ENCODE peak calls at places on chromosomes 7 and 10, in four cellular contexts. W is HepG2, E is K562, I is GM12878. H is an unnamed sample. For H3K4me1, the result is how much of the 10 kb centered on the place peaks cover.

GRCh38 chr10:29104661-29105369 is 184.1 kb upstream of the LYZL1 start:
- DNase-seq in W (peak), E (no peak), I (no peak), H (peak)

GRCh38 chr7:140506788-140507464 is 27.6 kb upstream of the MKRN1 start:
- DNase-seq in W (no peak), E (peak), I (no peak), H (peak)

GRCh38 chr10:74585231-74586087 is 240.9 kb upstream of the KAT6B start:
- DNase-seq in W (no peak), E (no peak), I (peak), H (no peak)

GRCh38 chr7:29764227-29764626 is 42.1 kb upstream of the WIPF3 start:
- DNase-seq in W (no peak), E (peak), I (no peak), H (no peak)

GRCh38 chr7:2681954-2682799 is 5.8 kb upstream of the AMZ1 start:
- DNase-seq in W (no peak), E (no peak), I (no peak), H (no peak)

GRCh38 chr10:72730462-72730861 is 38.5 kb downstream of the MCU start:
- DNase-seq in W (no peak), E (no peak), I (no peak), H (no peak)

GRCh38 chr10:60139798-60140566 is 233.6 kb upstream of the CCDC6 start:
- DNase-seq in W (no peak), E (no peak), I (no peak), H (no peak)

GRCh38 chr10:53071505-53072125 is 299.0 kb upstream of the MBL2 start:
- DNase-seq in W (no peak), E (no peak), I (no peak), H (no peak)

GRCh38 chr7:32890010-32890552 is 1.5 kb downstream of the KBTBD2 start:
- DNase-seq in W (peak), E (peak), I (no peak), H (peak)

GRCh38 chr7:149692557-149692982 is 80.8 kb downstream of the ZNF467 start:
- DNase-seq in W (no peak), E (no peak), I (no peak), H (no peak)

GRCh38 chr7:21355406-21355874 is 72.4 kb upstream of the SP4 start:
- DNase-seq in W (no peak), E (peak), I (peak), H (no peak)

GRCh38 chr7:64633401-64633800 is 32.5 kb upstream of the ZNF107 start:
- DNase-seq in W (no peak), E (no peak), I (no peak), H (no peak)

GRCh38 chr10:124128811-124129145 is 35.4 kb upstream of the CHST15 start:
- DNase-seq in W (no peak), E (no peak), I (no peak), H (no peak)

GRCh38 chr10:124131176-124131575 is 37.8 kb upstream of the CHST15 start:
- DNase-seq in W (no peak), E (no peak), I (no peak), H (no peak)

GRCh38 chr10:124127965-124128810 is 34.8 kb upstream of the CHST15 start:
- DNase-seq in W (no peak), E (no peak), I (no peak), H (no peak)

GRCh38 chr10:124130198-124130597 is 36.8 kb upstream of the CHST15 start:
- DNase-seq in W (no peak), E (no peak), I (no peak), H (no peak)

DNA sequence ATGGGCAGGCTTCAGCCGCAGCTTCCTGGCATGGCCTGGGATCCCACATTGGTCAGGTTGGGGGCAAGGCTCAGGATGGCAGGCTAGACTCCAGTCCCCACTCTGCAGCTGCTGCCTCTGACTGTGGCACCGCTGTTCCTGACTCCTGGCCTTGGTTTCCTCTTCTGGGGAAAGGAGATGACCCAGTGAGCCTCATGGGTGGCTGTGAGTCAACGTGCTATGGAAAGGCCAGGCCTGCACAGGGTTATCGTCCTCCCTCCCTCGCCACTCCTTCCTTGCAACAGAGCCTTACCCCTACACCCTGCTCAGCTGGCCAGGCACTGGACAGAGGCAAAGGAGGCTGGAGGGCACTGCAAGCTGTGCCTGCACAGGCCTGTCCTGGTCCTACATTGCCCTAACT is 36.1 kb upstream of the CHST15 start:
- DNase-seq in W (no peak), E (no peak), I (no peak), H (no peak)
- H3K4me1 ChIP-seq in W (under half), E (under half), I (under half), H (under half)

GRCh38 chr7:136693166-136694119 is 175.0 kb upstream of the CHRM2 start:
- DNase-seq in W (no peak), E (no peak), I (no peak), H (no peak)

GRCh38 chr7:136688601-136689000 is 179.9 kb upstream of the CHRM2 start:
- DNase-seq in W (no peak), E (no peak), I (no peak), H (no peak)

GRCh38 chr7:136687693-136688322 is 180.6 kb upstream of the CHRM2 start:
- DNase-seq in W (peak), E (peak), I (no peak), H (peak)

GRCh38 chr7:136692221-136692620 is 176.2 kb upstream of the CHRM2 start:
- DNase-seq in W (no peak), E (no peak), I (no peak), H (no peak)
- TF ChIP-seq HDAC2 in W (no peak), E (no peak), I (no peak), H (no peak)

DNA sequence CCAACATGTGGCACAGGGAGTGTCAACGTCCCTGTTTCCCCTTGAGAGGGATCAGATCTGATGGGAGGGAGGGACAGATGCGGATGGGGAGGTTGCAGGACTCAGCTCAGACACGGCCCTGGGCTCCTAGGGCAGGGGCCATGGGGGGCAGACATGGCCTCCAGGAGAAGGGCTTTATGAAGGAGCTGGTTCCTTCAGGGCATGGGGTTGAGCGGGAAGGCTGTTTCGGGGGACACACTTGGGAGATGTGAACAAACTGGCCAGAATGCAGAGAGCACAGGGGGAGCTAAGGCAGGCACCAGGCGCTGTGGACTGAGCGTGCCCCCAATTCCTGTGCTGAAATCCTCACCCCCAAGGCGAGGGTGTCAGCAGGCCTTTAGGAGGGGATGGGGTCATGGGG is 581.9 kb upstream of the FOXK1 start:
- DNase-seq in W (no peak), E (no peak), I (no peak), H (no peak)
- TF ChIP-seq MYC in W (no peak), E (no peak), I (no peak), H (no peak)

GRCh38 chr10:11255156-11255555 is 237.5 kb downstream of the CELF2 start:
- DNase-seq in W (no peak), E (no peak), I (no peak), H (no peak)
- H3K4me1 ChIP-seq in W (under half), E (under half), I (under half), H (under half)

GRCh38 chr7:102099474-102099873 is 187.2 kb upstream of the SH2B2 start:
- DNase-seq in W (no peak), E (no peak), I (no peak), H (no peak)

GRCh38 chr7:102104245-102104644 is 182.4 kb upstream of the SH2B2 start:
- DNase-seq in W (no peak), E (no peak), I (no peak), H (no peak)

GRCh38 chr7:102103027-102103372 is 183.7 kb upstream of the SH2B2 start:
- DNase-seq in W (no peak), E (no peak), I (no peak), H (no peak)

GRCh38 chr7:102101111-102101551 is 185.5 kb upstream of the SH2B2 start:
- DNase-seq in W (no peak), E (no peak), I (no peak), H (no peak)

GRCh38 chr7:102101926-102102325 is 184.7 kb upstream of the SH2B2 start:
- DNase-seq in W (no peak), E (no peak), I (no peak), H (no peak)
- TF ChIP-seq HDAC2 in W (no peak), E (no peak), I (no peak), H (no peak)

GRCh38 chr10:27022048-27022447 is 78.2 kb downstream of the ANKRD26 start:
- DNase-seq in W (no peak), E (no peak), I (no peak), H (no peak)

GRCh38 chr10:27020243-27020642 is 80.1 kb downstream of the ANKRD26 start:
- DNase-seq in W (no peak), E (no peak), I (no peak), H (no peak)

GRCh38 chr10:27019827-27020226 is 80.5 kb downstream of the ANKRD26 start:
- DNase-seq in W (no peak), E (peak), I (no peak), H (no peak)
- TF ChIP-seq MYC in W (no peak), E (no peak), I (no peak), H (no peak)

DNA sequence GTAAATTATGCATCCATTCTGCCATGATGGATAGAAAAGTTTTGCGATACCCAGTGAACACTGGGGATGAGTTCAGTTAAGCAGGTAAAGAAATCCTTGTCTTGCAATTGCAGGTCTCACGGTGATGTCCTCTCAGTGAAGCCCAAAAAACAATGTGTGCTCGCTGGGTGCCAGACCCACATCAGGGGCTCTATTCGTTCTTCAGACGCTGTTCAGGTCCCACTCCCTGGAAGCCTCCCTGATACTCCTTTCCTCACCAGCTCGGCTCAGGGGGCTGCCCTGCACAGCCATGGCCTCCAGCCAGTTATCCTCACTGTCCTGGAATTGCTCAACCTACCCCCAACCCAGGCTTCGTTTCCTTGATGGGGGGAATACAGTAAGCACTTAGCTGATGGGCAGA is 323.5 kb downstream of the ADARB2 start:
- DNase-seq in W (no peak), E (no peak), I (no peak), H (no peak)
- H3K4me1 ChIP-seq in W (under half), E (under half), I (under half), H (under half)

GRCh38 chr10:48790740-48791044 is 106.0 kb downstream of the WDFY4 start:
- DNase-seq in W (no peak), E (no peak), I (no peak), H (no peak)

GRCh38 chr10:48791267-48791928 is 106.7 kb downstream of the WDFY4 start:
- DNase-seq in W (no peak), E (no peak), I (no peak), H (no peak)

GRCh38 chr10:48792121-48792520 is 107.4 kb downstream of the WDFY4 start:
- DNase-seq in W (no peak), E (no peak), I (no peak), H (no peak)

GRCh38 chr10:48794074-48794473 is 109.4 kb downstream of the WDFY4 start:
- DNase-seq in W (no peak), E (no peak), I (no peak), H (no peak)

DNA sequence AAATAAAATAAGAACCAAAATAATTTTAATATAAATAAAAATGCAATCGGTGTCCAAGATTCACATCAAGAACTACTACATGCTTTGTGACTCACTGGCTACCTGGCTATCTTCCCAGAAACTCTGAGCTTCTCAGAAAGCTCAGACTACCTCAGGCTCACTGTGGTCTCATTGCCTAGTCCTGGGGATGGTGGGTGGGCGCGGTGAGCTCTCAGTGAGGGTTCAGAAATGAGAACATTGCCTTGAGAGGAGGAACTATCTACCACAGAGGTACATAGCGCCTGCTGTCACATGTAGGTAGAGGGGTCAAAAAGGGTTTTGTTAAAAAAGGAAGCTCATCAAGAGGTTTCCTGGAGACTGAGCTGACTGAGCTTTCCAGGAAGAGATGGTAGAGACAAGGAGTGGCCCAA is 108.0 kb downstream of the WDFY4 start:
- DNase-seq in W (no peak), E (no peak), I (no peak), H (no peak)
- TF ChIP-seq HDAC2 in W (no peak), E (no peak), I (no peak), H (no peak)